ENCODE peak calls at places on chromosomes 5 and 9, in seven cellular contexts. One of them, this sample, is unnamed.

GRCh38 chr5:179270581-179271300 is 74.5 kb downstream of the ADAMTS2 start:
- DNase-seq in SJSA1: no peak
- DNase-seq in spleen: peak
- DNase-seq in uterus: peak
- DNase-seq in fibroblast of lung: peak
- DNase-seq in A549: no peak
- DNase-seq in transverse colon: peak
- DNase-seq in this sample: peak

GRCh38 chr5:6849569-6849968 is 136.3 kb downstream of the TENT4A start:
- DNase-seq in SJSA1: no peak
- DNase-seq in spleen: no peak
- DNase-seq in uterus: no peak
- DNase-seq in fibroblast of lung: no peak
- DNase-seq in A549: no peak
- DNase-seq in transverse colon: no peak
- DNase-seq in this sample: no peak

GRCh38 chr5:31052937-31053658 is 140.4 kb upstream of the CDH6 start:
- DNase-seq in SJSA1: no peak
- DNase-seq in spleen: no peak
- DNase-seq in uterus: no peak
- DNase-seq in fibroblast of lung: no peak
- DNase-seq in A549: no peak
- DNase-seq in transverse colon: no peak
- DNase-seq in this sample: no peak

GRCh38 chr5:142551242-142552067 is 134.4 kb downstream of the FGF1 start:
- DNase-seq in SJSA1: no peak
- DNase-seq in spleen: no peak
- DNase-seq in uterus: peak
- DNase-seq in fibroblast of lung: no peak
- DNase-seq in A549: no peak
- DNase-seq in transverse colon: no peak
- DNase-seq in this sample: no peak

GRCh38 chr5:143277536-143277935 is 126.0 kb downstream of the NR3C1 start:
- DNase-seq in SJSA1: no peak
- DNase-seq in spleen: no peak
- DNase-seq in uterus: no peak
- DNase-seq in fibroblast of lung: no peak
- DNase-seq in A549: no peak
- DNase-seq in transverse colon: no peak
- DNase-seq in this sample: no peak

GRCh38 chr5:57675236-57675635 is 192.6 kb upstream of the ACTBL2 start:
- DNase-seq in SJSA1: peak
- DNase-seq in spleen: no peak
- DNase-seq in uterus: no peak
- DNase-seq in fibroblast of lung: peak
- DNase-seq in A549: no peak
- DNase-seq in transverse colon: no peak
- DNase-seq in this sample: no peak

GRCh38 chr5:120464627-120465280 is 654 bp downstream of the PRR16 start:
- DNase-seq in SJSA1: peak
- DNase-seq in spleen: peak
- DNase-seq in uterus: peak
- DNase-seq in fibroblast of lung: peak
- DNase-seq in A549: no peak
- DNase-seq in transverse colon: peak
- DNase-seq in this sample: peak

GRCh38 chr9:124855944-124856773 is 2.9 kb downstream of the WDR38 start:
- DNase-seq in SJSA1: no peak
- DNase-seq in spleen: peak
- DNase-seq in uterus: no peak
- DNase-seq in fibroblast of lung: peak
- DNase-seq in A549: no peak
- DNase-seq in transverse colon: no peak
- DNase-seq in this sample: no peak

GRCh38 chr5:147391781-147392180 is 118.1 kb downstream of the DPYSL3 start:
- DNase-seq in SJSA1: peak
- DNase-seq in spleen: no peak
- DNase-seq in uterus: peak
- DNase-seq in fibroblast of lung: peak
- DNase-seq in A549: peak
- DNase-seq in transverse colon: peak
- DNase-seq in this sample: no peak

GRCh38 chr5:31937226-31937625 is 236.9 kb downstream of the GOLPH3 start:
- DNase-seq in SJSA1: no peak
- DNase-seq in spleen: no peak
- DNase-seq in uterus: no peak
- DNase-seq in fibroblast of lung: no peak
- DNase-seq in A549: no peak
- DNase-seq in transverse colon: no peak
- DNase-seq in this sample: no peak

GRCh38 chr9:107284636-107285035 is 1.6 kb downstream of the RAD23B start:
- DNase-seq in SJSA1: no peak
- DNase-seq in spleen: no peak
- DNase-seq in uterus: no peak
- DNase-seq in fibroblast of lung: no peak
- DNase-seq in A549: no peak
- DNase-seq in transverse colon: no peak
- DNase-seq in this sample: no peak

GRCh38 chr9:113307401-113307975 is 4.3 kb upstream of the RNF183 start:
- DNase-seq in SJSA1: no peak
- DNase-seq in spleen: no peak
- DNase-seq in uterus: no peak
- DNase-seq in fibroblast of lung: no peak
- DNase-seq in A549: no peak
- DNase-seq in transverse colon: no peak
- DNase-seq in this sample: no peak

GRCh38 chr5:139903805-139904565 is 108.4 kb downstream of the PSD2 start:
- DNase-seq in SJSA1: peak
- DNase-seq in spleen: peak
- DNase-seq in uterus: no peak
- DNase-seq in fibroblast of lung: no peak
- DNase-seq in A549: peak
- DNase-seq in transverse colon: no peak
- DNase-seq in this sample: no peak

GRCh38 chr9:89433826-89434225 is 64.1 kb downstream of the SEMA4D start:
- DNase-seq in SJSA1: peak
- DNase-seq in spleen: no peak
- DNase-seq in uterus: no peak
- DNase-seq in fibroblast of lung: peak
- DNase-seq in A549: no peak
- DNase-seq in transverse colon: no peak
- DNase-seq in this sample: no peak

GRCh38 chr5:82174128-82174918 is 103.8 kb downstream of the RPS23 start:
- DNase-seq in SJSA1: peak
- DNase-seq in spleen: peak
- DNase-seq in uterus: peak
- DNase-seq in fibroblast of lung: peak
- DNase-seq in A549: peak
- DNase-seq in transverse colon: peak
- DNase-seq in this sample: peak

GRCh38 chr5:82421119-82421518 is 143.0 kb upstream of the RPS23 start:
- DNase-seq in SJSA1: peak
- DNase-seq in spleen: no peak
- DNase-seq in uterus: no peak
- DNase-seq in fibroblast of lung: peak
- DNase-seq in A549: peak
- DNase-seq in transverse colon: no peak
- DNase-seq in this sample: no peak

GRCh38 chr9:10366171-10366779 is 246.5 kb downstream of the PTPRD start:
- DNase-seq in SJSA1: no peak
- DNase-seq in spleen: no peak
- DNase-seq in uterus: no peak
- DNase-seq in fibroblast of lung: peak
- DNase-seq in A549: peak
- DNase-seq in transverse colon: no peak
- DNase-seq in this sample: no peak

GRCh38 chr5:71699233-71699632 is 19.8 kb upstream of the CARTPT start:
- DNase-seq in SJSA1: no peak
- DNase-seq in spleen: no peak
- DNase-seq in uterus: no peak
- DNase-seq in fibroblast of lung: no peak
- DNase-seq in A549: no peak
- DNase-seq in transverse colon: no peak
- DNase-seq in this sample: no peak
- H3K27ac ChIP-seq in SJSA1: no peak
- H3K27ac ChIP-seq in spleen: no peak
- H3K27ac ChIP-seq in uterus: no peak
- H3K27ac ChIP-seq in fibroblast of lung: no peak
- H3K27ac ChIP-seq in A549: no peak
- H3K27ac ChIP-seq in transverse colon: no peak
- H3K27ac ChIP-seq in this sample: no peak

GRCh38 chr9:87401681-87402080 is 96.0 kb upstream of the DAPK1 start:
- DNase-seq in SJSA1: no peak
- DNase-seq in spleen: no peak
- DNase-seq in uterus: no peak
- DNase-seq in fibroblast of lung: no peak
- DNase-seq in A549: no peak
- DNase-seq in transverse colon: no peak
- DNase-seq in this sample: no peak
- H3K27ac ChIP-seq in SJSA1: no peak
- H3K27ac ChIP-seq in spleen: no peak
- H3K27ac ChIP-seq in uterus: no peak
- H3K27ac ChIP-seq in fibroblast of lung: no peak
- H3K27ac ChIP-seq in A549: peak
- H3K27ac ChIP-seq in transverse colon: no peak
- H3K27ac ChIP-seq in this sample: no peak

DNA sequence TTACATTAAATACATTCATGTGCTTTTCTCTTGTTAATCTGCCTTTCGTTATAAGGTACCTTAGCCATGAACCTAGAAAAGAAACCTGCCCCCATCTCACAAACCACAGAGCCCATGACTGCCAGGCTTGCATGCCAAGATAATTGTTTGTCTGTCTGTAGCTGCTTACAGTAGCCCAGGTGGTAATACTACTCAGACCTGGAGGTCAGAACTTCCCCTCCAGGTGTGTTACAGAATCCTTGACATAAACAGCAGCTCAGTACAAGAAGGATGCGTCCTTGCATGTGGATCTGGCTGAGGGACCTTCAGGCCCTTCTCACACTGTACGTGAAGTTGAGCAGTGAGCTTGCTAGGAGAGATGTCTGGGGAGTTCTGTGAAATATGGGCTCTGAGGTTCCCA is 291.4 kb downstream of the CSNK1G3 start:
- DNase-seq in SJSA1: no peak
- DNase-seq in spleen: no peak
- DNase-seq in uterus: no peak
- DNase-seq in fibroblast of lung: no peak
- DNase-seq in A549: no peak
- DNase-seq in transverse colon: no peak
- DNase-seq in this sample: no peak
- H3K27ac ChIP-seq in SJSA1: no peak
- H3K27ac ChIP-seq in spleen: no peak
- H3K27ac ChIP-seq in uterus: no peak
- H3K27ac ChIP-seq in fibroblast of lung: no peak
- H3K27ac ChIP-seq in A549: no peak
- H3K27ac ChIP-seq in transverse colon: no peak
- H3K27ac ChIP-seq in this sample: no peak

GRCh38 chr5:181215997-181216982 is 6.8 kb upstream of the TRIM41 start:
- DNase-seq in SJSA1: peak
- DNase-seq in spleen: no peak
- DNase-seq in uterus: no peak
- DNase-seq in fibroblast of lung: no peak
- DNase-seq in A549: peak
- DNase-seq in transverse colon: no peak
- DNase-seq in this sample: no peak

GRCh38 chr5:181217805-181218065 is 5.3 kb upstream of the TRIM41 start:
- DNase-seq in SJSA1: no peak
- DNase-seq in spleen: peak
- DNase-seq in uterus: no peak
- DNase-seq in fibroblast of lung: no peak
- DNase-seq in A549: no peak
- DNase-seq in transverse colon: peak
- DNase-seq in this sample: no peak

GRCh38 chr5:181219262-181220177 is 3.6 kb upstream of the TRIM41 start:
- DNase-seq in SJSA1: no peak
- DNase-seq in spleen: no peak
- DNase-seq in uterus: no peak
- DNase-seq in fibroblast of lung: no peak
- DNase-seq in A549: no peak
- DNase-seq in transverse colon: no peak
- DNase-seq in this sample: no peak

GRCh38 chr5:181218795-181219124 is 4.3 kb upstream of the TRIM41 start:
- DNase-seq in SJSA1: no peak
- DNase-seq in spleen: no peak
- DNase-seq in uterus: no peak
- DNase-seq in fibroblast of lung: no peak
- DNase-seq in A549: no peak
- DNase-seq in transverse colon: no peak
- DNase-seq in this sample: no peak

DNA sequence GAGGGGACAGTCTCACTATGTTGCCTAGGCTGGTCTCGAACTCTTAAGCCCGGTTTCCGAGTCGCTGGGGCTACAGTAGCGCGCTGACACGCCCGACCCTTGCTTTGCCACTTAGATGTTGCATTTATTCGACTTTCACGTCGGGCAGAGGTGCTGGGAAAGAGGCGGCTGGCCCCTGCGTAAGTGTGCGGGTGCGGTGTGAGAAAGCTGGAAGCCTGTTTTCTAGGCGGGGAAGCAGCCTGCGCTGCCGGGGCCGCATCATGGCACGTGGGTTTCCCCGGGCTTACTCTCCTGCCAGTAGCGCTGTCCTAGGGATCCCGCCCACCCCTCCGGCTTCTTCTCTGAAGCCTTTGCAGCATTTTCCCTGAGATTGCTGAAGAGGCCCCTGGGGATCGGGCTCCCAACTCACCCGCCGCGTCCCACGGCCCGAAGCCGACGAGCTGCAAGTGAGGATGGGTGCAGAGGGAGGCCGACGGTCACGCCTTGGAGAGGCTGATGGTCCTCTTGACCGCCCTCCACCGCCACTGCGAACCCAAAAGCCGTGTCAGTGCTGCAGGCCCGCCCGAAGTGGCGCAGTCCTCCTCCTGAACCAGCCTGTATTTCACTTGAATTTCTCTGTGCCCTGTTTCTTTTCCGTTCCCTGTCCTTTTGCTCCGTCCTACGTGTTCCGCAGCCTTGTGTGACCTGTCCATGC is 5.8 kb upstream of the TRIM41 start:
- DNase-seq in SJSA1: peak
- DNase-seq in spleen: peak
- DNase-seq in uterus: peak
- DNase-seq in fibroblast of lung: peak
- DNase-seq in A549: peak
- DNase-seq in transverse colon: peak
- DNase-seq in this sample: no peak
- H3K27ac ChIP-seq in SJSA1: no peak
- H3K27ac ChIP-seq in spleen: peak
- H3K27ac ChIP-seq in uterus: peak
- H3K27ac ChIP-seq in fibroblast of lung: no peak
- H3K27ac ChIP-seq in A549: peak
- H3K27ac ChIP-seq in transverse colon: peak
- H3K27ac ChIP-seq in this sample: peak

GRCh38 chr9:129459550-129460322 is 161.2 kb downstream of the C9orf50 start:
- DNase-seq in SJSA1: no peak
- DNase-seq in spleen: peak
- DNase-seq in uterus: no peak
- DNase-seq in fibroblast of lung: no peak
- DNase-seq in A549: no peak
- DNase-seq in transverse colon: peak
- DNase-seq in this sample: peak
- H3K27ac ChIP-seq in SJSA1: no peak
- H3K27ac ChIP-seq in spleen: peak
- H3K27ac ChIP-seq in uterus: peak
- H3K27ac ChIP-seq in fibroblast of lung: peak
- H3K27ac ChIP-seq in A549: peak
- H3K27ac ChIP-seq in transverse colon: peak
- H3K27ac ChIP-seq in this sample: peak

This sample was measured in left lung.